ENCODE peak calls at places on chromosomes 2 and 18, in ten cellular contexts. One of them, this sample, is unnamed.

GRCh38 chr2:127134833-127135830 is 28.2 kb upstream of the BIN1 start:
- DNase-seq in right lobe of liver: no peak
- DNase-seq in dermis microvascular lymphatic vessel endothelial cell: no peak
- DNase-seq in astrocyte of the hippocampus: no peak
- DNase-seq in NCI-H1105: no peak
- DNase-seq in activated CD4-positive, alpha-beta T cell treated with anti-CD3 and anti-CD28 coated beads for 24 hours: no peak
- DNase-seq in fibroblast of pulmonary artery: no peak
- DNase-seq in HEK293T: peak
- DNase-seq in AG10803: no peak
- DNase-seq in heart left ventricle: no peak
- DNase-seq in this sample: no peak

GRCh38 chr18:48132993-48133674 is 202.7 kb upstream of the SMAD2 start:
- DNase-seq in HEK293T: no peak
- DNase-seq in right lobe of liver: no peak
- DNase-seq in NCI-H1105: no peak
- DNase-seq in activated CD4-positive, alpha-beta T cell treated with anti-CD3 and anti-CD28 coated beads for 24 hours: no peak
- DNase-seq in AG10803: no peak
- DNase-seq in dermis microvascular lymphatic vessel endothelial cell: no peak
- DNase-seq in astrocyte of the hippocampus: no peak
- DNase-seq in heart left ventricle: no peak
- DNase-seq in fibroblast of pulmonary artery: no peak
- DNase-seq in this sample: no peak

GRCh38 chr18:45626330-45627203 is 11.3 kb downstream of the SLC14A2 start:
- DNase-seq in HEK293T: no peak
- DNase-seq in astrocyte of the hippocampus: peak
- DNase-seq in activated CD4-positive, alpha-beta T cell treated with anti-CD3 and anti-CD28 coated beads for 24 hours: no peak
- DNase-seq in right lobe of liver: no peak
- DNase-seq in fibroblast of pulmonary artery: peak
- DNase-seq in NCI-H1105: no peak
- DNase-seq in heart left ventricle: no peak
- DNase-seq in dermis microvascular lymphatic vessel endothelial cell: no peak
- DNase-seq in AG10803: peak
- DNase-seq in this sample: no peak

GRCh38 chr2:173118385-173118784 is 42.7 kb downstream of the MAP3K20 start:
- DNase-seq in NCI-H1105: no peak
- DNase-seq in dermis microvascular lymphatic vessel endothelial cell: no peak
- DNase-seq in heart left ventricle: no peak
- DNase-seq in activated CD4-positive, alpha-beta T cell treated with anti-CD3 and anti-CD28 coated beads for 24 hours: no peak
- DNase-seq in right lobe of liver: no peak
- DNase-seq in astrocyte of the hippocampus: no peak
- DNase-seq in AG10803: no peak
- DNase-seq in fibroblast of pulmonary artery: no peak
- DNase-seq in HEK293T: no peak
- DNase-seq in this sample: no peak

GRCh38 chr2:222939208-222939846 is 78.5 kb downstream of the ACSL3 start:
- DNase-seq in NCI-H1105: peak
- DNase-seq in activated CD4-positive, alpha-beta T cell treated with anti-CD3 and anti-CD28 coated beads for 24 hours: peak
- DNase-seq in HEK293T: peak
- DNase-seq in right lobe of liver: no peak
- DNase-seq in dermis microvascular lymphatic vessel endothelial cell: peak
- DNase-seq in fibroblast of pulmonary artery: peak
- DNase-seq in AG10803: peak
- DNase-seq in heart left ventricle: peak
- DNase-seq in astrocyte of the hippocampus: peak
- DNase-seq in this sample: no peak

GRCh38 chr2:109239720-109240119 is 110.7 kb downstream of the SH3RF3 start:
- DNase-seq in dermis microvascular lymphatic vessel endothelial cell: peak
- DNase-seq in HEK293T: no peak
- DNase-seq in astrocyte of the hippocampus: peak
- DNase-seq in AG10803: peak
- DNase-seq in NCI-H1105: no peak
- DNase-seq in right lobe of liver: no peak
- DNase-seq in fibroblast of pulmonary artery: peak
- DNase-seq in activated CD4-positive, alpha-beta T cell treated with anti-CD3 and anti-CD28 coated beads for 24 hours: no peak
- DNase-seq in heart left ventricle: no peak
- DNase-seq in this sample: no peak

GRCh38 chr2:227228061-227228667 is 63.7 kb downstream of the COL4A3 start:
- DNase-seq in NCI-H1105: peak
- DNase-seq in right lobe of liver: peak
- DNase-seq in heart left ventricle: peak
- DNase-seq in dermis microvascular lymphatic vessel endothelial cell: no peak
- DNase-seq in astrocyte of the hippocampus: peak
- DNase-seq in fibroblast of pulmonary artery: no peak
- DNase-seq in AG10803: peak
- DNase-seq in HEK293T: no peak
- DNase-seq in activated CD4-positive, alpha-beta T cell treated with anti-CD3 and anti-CD28 coated beads for 24 hours: no peak
- DNase-seq in this sample: peak

GRCh38 chr2:121135168-121135853 is 149.7 kb downstream of the TFCP2L1 start:
- DNase-seq in heart left ventricle: no peak
- DNase-seq in astrocyte of the hippocampus: no peak
- DNase-seq in fibroblast of pulmonary artery: no peak
- DNase-seq in HEK293T: no peak
- DNase-seq in activated CD4-positive, alpha-beta T cell treated with anti-CD3 and anti-CD28 coated beads for 24 hours: no peak
- DNase-seq in AG10803: no peak
- DNase-seq in right lobe of liver: no peak
- DNase-seq in dermis microvascular lymphatic vessel endothelial cell: no peak
- DNase-seq in NCI-H1105: no peak
- DNase-seq in this sample: no peak

GRCh38 chr2:218734190-218734975 is 23.7 kb downstream of the TTLL4 start:
- DNase-seq in dermis microvascular lymphatic vessel endothelial cell: no peak
- DNase-seq in right lobe of liver: no peak
- DNase-seq in astrocyte of the hippocampus: no peak
- DNase-seq in NCI-H1105: no peak
- DNase-seq in HEK293T: no peak
- DNase-seq in activated CD4-positive, alpha-beta T cell treated with anti-CD3 and anti-CD28 coated beads for 24 hours: no peak
- DNase-seq in AG10803: no peak
- DNase-seq in heart left ventricle: no peak
- DNase-seq in fibroblast of pulmonary artery: no peak
- DNase-seq in this sample: no peak

This sample was measured in lung.